ENCODE peak calls at places on chromosomes 4 and X, in ten cellular contexts. G, H, M, Q, O, J, V, I, R and S are unnamed samples. For H3K36me3 and H3K4me1, the result is how much of the 10 kb centered on the place peaks cover.

GRCh38 chrX:23035493-23035892 is 35.7 kb downstream of the DDX53 start:
- DNase-seq in Q (no peak), R (peak), O (no peak), M (peak), G (no peak), H (no peak), V (no peak), I (no peak), J (no peak), S (no peak)

GRCh38 chr4:125704726-125705125 is 390.0 kb downstream of the FAT4 start:
- DNase-seq in Q (no peak), J (peak), G (no peak), M (no peak), O (no peak), V (no peak), R (peak), I (no peak), H (no peak), S (no peak)

GRCh38 chr4:77092832-77093800 is 17.3 kb upstream of the CCNI start:
- DNase-seq in I (no peak), V (no peak), J (peak), O (no peak), R (no peak), Q (no peak), H (no peak), M (no peak), G (no peak), S (no peak)

GRCh38 chr4:1596393-1596792 is 87.7 kb downstream of the FAM53A start:
- DNase-seq in O (no peak), V (peak), H (no peak), J (no peak), I (no peak), M (no peak), G (peak), R (peak), Q (no peak), S (no peak)

GRCh38 chrX:123818243-123818642 is 41.6 kb upstream of the XIAP start:
- DNase-seq in G (no peak), J (peak), V (no peak), H (peak), M (no peak), R (no peak), I (no peak), Q (no peak), O (no peak), S (no peak)

GRCh38 chr4:57309658-57310057 is 199.5 kb upstream of the IGFBP7 start:
- DNase-seq in H (no peak), I (no peak), O (no peak), M (no peak), R (no peak), J (no peak), V (no peak), G (no peak), Q (no peak), S (no peak)

GRCh38 chr4:3340703-3341088 is 47.9 kb downstream of the RGS12 start:
- DNase-seq in M (no peak), O (no peak), I (no peak), R (no peak), Q (no peak), J (no peak), V (peak), H (no peak), G (no peak), S (no peak)

GRCh38 chr4:80071643-80072606 is 1.1 kb downstream of the ANTXR2 start:
- DNase-seq in I (no peak), Q (no peak), J (peak), R (peak), G (peak), O (peak), M (peak), H (no peak), V (peak), S (no peak)

GRCh38 chrX:66751136-66751782 is 112.4 kb upstream of the EDA2R start:
- DNase-seq in V (no peak), O (no peak), H (no peak), Q (no peak), J (peak), R (no peak), M (no peak), G (no peak), I (no peak), S (no peak)

GRCh38 chrX:106894978-106895452 is 8.1 kb downstream of the RIPPLY1 start:
- DNase-seq in G (no peak), I (no peak), M (no peak), H (no peak), R (no peak), Q (peak), J (peak), V (peak), O (no peak), S (no peak)

GRCh38 chrX:19448077-19448476 is 67.2 kb downstream of the MAP3K15 start:
- DNase-seq in R (no peak), O (no peak), I (no peak), M (no peak), Q (no peak), G (no peak), J (no peak), V (no peak), H (no peak), S (no peak)

GRCh38 chr4:29553842-29554241 is 1166.3 kb upstream of the PCDH7 start:
- DNase-seq in I (no peak), M (no peak), H (no peak), Q (peak), R (no peak), G (no peak), J (no peak), V (no peak), O (no peak), S (no peak)

GRCh38 chr4:147580396-147580795 is 36.8 kb upstream of the TMEM184C start:
- DNase-seq in H (no peak), V (no peak), R (no peak), J (peak), G (no peak), M (no peak), Q (no peak), I (no peak), O (no peak), S (no peak)

GRCh38 chrX:109886122-109886761 is 116.7 kb upstream of the TMEM164 start:
- DNase-seq in G (no peak), M (peak), O (peak), J (peak), H (peak), I (peak), Q (peak), R (peak), V (no peak), S (peak)

GRCh38 chr4:33218238-33218637 is 2498.1 kb downstream of the PCDH7 start:
- DNase-seq in I (no peak), M (no peak), H (no peak), G (no peak), Q (no peak), O (no peak), R (no peak), J (no peak), V (no peak), S (no peak)

GRCh38 chr4:1285790-1286553 is 3.7 kb upstream of the MAEA start:
- DNase-seq in Q (no peak), R (peak), O (peak), I (no peak), H (no peak), J (peak), G (peak), M (no peak), V (no peak), S (no peak)

GRCh38 chrX:3938587-3938986 is 225.1 kb upstream of the PRKX start:
- DNase-seq in R (no peak), O (no peak), J (no peak), M (no peak), V (no peak), I (no peak), G (no peak), H (no peak), Q (no peak), S (no peak)

GRCh38 chr4:159977907-159978617 is 875.2 kb downstream of the RAPGEF2 start:
- DNase-seq in O (no peak), R (no peak), G (peak), Q (no peak), M (no peak), J (no peak), I (no peak), H (no peak), V (no peak), S (no peak)

GRCh38 chrX:63503541-63503940 is 152.4 kb upstream of the SPIN4 start:
- DNase-seq in R (peak), O (no peak), V (no peak), J (peak), Q (no peak), G (no peak), H (no peak), I (no peak), M (peak), S (no peak)

GRCh38 chr4:182301736-182302135 is 58.5 kb downstream of the TENM3 start:
- DNase-seq in G (no peak), M (no peak), J (no peak), H (no peak), V (no peak), I (no peak), R (no peak), Q (no peak), O (no peak), S (no peak)

GRCh38 chrX:133580630-133581029 is 165.3 kb upstream of the GPC4 start:
- DNase-seq in G (no peak), J (peak), H (no peak), V (no peak), M (no peak), O (no peak), Q (no peak), R (no peak), I (no peak), S (no peak)

GRCh38 chrX:2325076-2325784 is 175.5 kb downstream of the DHRSX start:
- DNase-seq in M (no peak), H (no peak), O (no peak), G (peak), R (no peak), Q (no peak), I (peak), J (no peak), V (peak), S (no peak)

GRCh38 chr4:54265366-54265765 is 36.3 kb downstream of the PDGFRA start:
- DNase-seq in I (no peak), V (no peak), J (no peak), H (no peak), Q (no peak), G (no peak), M (no peak), O (no peak), R (no peak), S (no peak)

GRCh38 chrX:153486163-153486562 is 8.6 kb upstream of the BGN start:
- DNase-seq in R (no peak), J (no peak), G (no peak), V (no peak), H (no peak), M (no peak), O (peak), I (no peak), Q (no peak), S (no peak)

GRCh38 chr4:112702892-112703291 is 65.9 kb downstream of the LARP7 start:
- DNase-seq in J (peak), I (no peak), V (no peak), Q (no peak), M (no peak), H (no peak), R (no peak), G (no peak), O (no peak), S (no peak)

GRCh38 chr4:7390366-7390765 is 44.4 kb downstream of the PSAPL1 start:
- DNase-seq in G (peak), H (no peak), J (no peak), I (peak), V (no peak), O (no peak), R (no peak), M (no peak), Q (no peak), S (no peak)

GRCh38 chr4:3065551-3065950 is 8.8 kb downstream of the HTT-AS start:
- DNase-seq in V (no peak), G (no peak), I (no peak), J (no peak), Q (no peak), H (no peak), O (no peak), R (no peak), M (no peak), S (no peak)

GRCh38 chr4:133668061-133668851 is 519.2 kb downstream of the PCDH10 start:
- DNase-seq in Q (no peak), M (peak), J (no peak), H (no peak), I (no peak), V (no peak), G (no peak), O (no peak), R (peak), S (no peak)

GRCh38 chrX:136659174-136659573 is 11.2 kb downstream of the CD40LG start:
- DNase-seq in V (no peak), J (no peak), I (no peak), G (no peak), R (no peak), H (no peak), Q (no peak), O (no peak), M (no peak), S (no peak)

GRCh38 chrX:132375941-132376340 is 112.9 kb downstream of the MBNL3 start:
- DNase-seq in O (no peak), J (peak), R (peak), G (no peak), V (no peak), H (no peak), Q (no peak), I (no peak), M (no peak), S (no peak)

GRCh38 chrX:150310417-150310816 is 52.7 kb upstream of the MAMLD1 start:
- DNase-seq in I (no peak), H (no peak), R (no peak), O (no peak), J (no peak), V (no peak), Q (no peak), M (no peak), G (no peak), S (no peak)

GRCh38 chr4:14862881-14863280 is 139.4 kb upstream of the CPEB2 start:
- DNase-seq in G (peak), J (peak), I (no peak), R (peak), M (no peak), Q (no peak), O (peak), H (no peak), V (no peak), S (no peak)

GRCh38 chr4:77994194-77994721 is 62.9 kb upstream of the FRAS1 start:
- DNase-seq in J (peak), M (peak), I (peak), H (no peak), G (no peak), R (peak), O (peak), Q (peak), V (no peak), S (peak)

GRCh38 chrX:107716045-107716684 is 59.4 kb downstream of the TSC22D3 start:
- DNase-seq in G (peak), R (peak), H (no peak), J (peak), M (peak), O (peak), I (peak), Q (no peak), V (peak), S (no peak)

GRCh38 chr4:184762100-184762499 is 28.2 kb upstream of the CENPU start:
- DNase-seq in O (no peak), M (no peak), G (no peak), H (no peak), Q (no peak), R (no peak), I (no peak), J (no peak), V (no peak), S (no peak)

GRCh38 chr4:184766421-184766820 is 32.5 kb upstream of the CENPU start:
- DNase-seq in Q (no peak), I (no peak), M (no peak), O (no peak), J (no peak), R (no peak), G (no peak), V (no peak), H (no peak), S (no peak)

GRCh38 chr4:184765473-184766346 is 31.8 kb upstream of the CENPU start:
- DNase-seq in J (no peak), G (no peak), R (peak), M (no peak), O (no peak), V (no peak), I (peak), Q (no peak), H (no peak), S (no peak)

GRCh38 chr4:184763150-184763780 is 29.4 kb upstream of the CENPU start:
- DNase-seq in Q (no peak), I (no peak), O (no peak), H (no peak), R (no peak), V (no peak), J (peak), G (no peak), M (no peak), S (no peak)

DNA sequence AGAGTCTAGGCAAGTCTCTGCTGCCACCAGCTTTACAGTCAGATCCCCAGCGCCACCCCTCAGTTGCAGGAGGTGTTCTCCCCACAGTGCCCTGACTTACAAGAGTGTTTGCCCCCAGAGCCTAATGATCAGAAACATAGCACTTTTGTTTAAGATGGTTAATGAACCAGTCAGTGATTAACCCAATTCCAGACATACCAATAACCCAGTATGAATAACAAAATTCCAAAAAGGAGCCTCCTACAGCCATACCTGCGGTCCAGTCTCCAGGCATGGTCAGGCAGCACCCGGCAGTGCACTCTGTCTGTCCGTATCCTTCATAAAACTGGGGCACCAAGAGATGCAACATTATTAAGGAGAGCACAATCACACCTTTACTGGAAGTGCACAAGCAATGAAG is 30.7 kb upstream of the CENPU start:
- DNase-seq in I (no peak), J (no peak), R (no peak), M (no peak), V (no peak), H (no peak), O (no peak), G (no peak), Q (no peak), S (no peak)
- H3K36me3 ChIP-seq in I (under half), J (under half), R (under half), M (half or more), V (half or more), H (under half), O (under half), G (half or more), Q (under half), S (under half)

GRCh38 chr4:140185725-140186124 is 31.7 kb upstream of the MAML3 start:
- DNase-seq in H (no peak), G (no peak), M (no peak), J (no peak), V (no peak), O (no peak), R (no peak), I (no peak), Q (no peak), S (no peak)

GRCh38 chr4:140180577-140180976 is 26.6 kb upstream of the MAML3 start:
- DNase-seq in O (no peak), J (no peak), R (no peak), I (no peak), M (no peak), G (no peak), V (no peak), Q (no peak), H (no peak), S (no peak)

GRCh38 chr4:140186651-140187315 is 32.8 kb upstream of the MAML3 start:
- DNase-seq in M (no peak), G (peak), I (no peak), J (peak), H (peak), V (no peak), O (no peak), Q (peak), R (no peak), S (no peak)

GRCh38 chr4:140187316-140187695 is 33.3 kb upstream of the MAML3 start:
- DNase-seq in G (no peak), M (no peak), Q (no peak), H (no peak), O (no peak), R (no peak), I (no peak), V (no peak), J (peak), S (no peak)

DNA sequence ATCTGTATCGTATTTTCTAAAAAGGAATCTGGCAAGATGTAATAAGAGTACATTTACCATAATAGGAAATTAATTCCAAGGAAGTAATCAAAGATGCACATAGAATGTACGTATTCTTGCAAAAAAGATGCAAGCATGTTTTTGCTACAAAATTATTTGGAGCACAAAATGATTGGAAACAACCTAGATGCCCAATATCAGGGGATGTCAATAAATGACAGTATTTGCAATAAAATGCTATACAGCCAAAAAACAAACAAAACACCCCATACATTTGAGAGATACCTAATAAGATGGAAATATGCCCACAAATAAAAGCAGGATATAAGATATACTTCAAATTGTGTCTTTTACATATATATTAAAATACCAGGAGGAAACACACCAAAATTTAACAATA is 29.3 kb upstream of the MAML3 start:
- DNase-seq in V (no peak), G (no peak), O (no peak), Q (no peak), H (no peak), J (no peak), M (no peak), R (no peak), I (no peak), S (no peak)
- H3K4me1 ChIP-seq in V (under half), G (under half), O (under half), Q (under half), H (under half), J (under half), M (under half), R (under half), I (under half), S (under half)

GRCh38 chr4:63049726-63050125 is 1359.5 kb downstream of the TECRL start:
- DNase-seq in Q (no peak), I (no peak), M (peak), G (no peak), O (no peak), J (no peak), V (no peak), R (no peak), H (no peak), S (no peak)
- H3K36me3 ChIP-seq in Q (under half), I (under half), M (under half), G (under half), O (under half), J (under half), V (under half), R (under half), H (under half), S (under half)

GRCh38 chr4:168614316-168615057 is 117.6 kb downstream of the PALLD start:
- DNase-seq in M (no peak), Q (no peak), G (no peak), R (no peak), O (no peak), V (no peak), J (no peak), I (no peak), H (no peak), S (no peak)

GRCh38 chr4:168615294-168615693 is 118.4 kb downstream of the PALLD start:
- DNase-seq in G (no peak), H (no peak), J (peak), O (no peak), R (no peak), I (no peak), M (no peak), Q (no peak), V (no peak), S (no peak)

GRCh38 chr4:168612435-168613139 is 115.7 kb downstream of the PALLD start:
- DNase-seq in R (no peak), I (no peak), G (no peak), H (no peak), M (no peak), O (no peak), Q (no peak), J (peak), V (no peak), S (no peak)

GRCh38 chr4:168610911-168611530 is 114.2 kb downstream of the PALLD start:
- DNase-seq in Q (no peak), M (no peak), I (no peak), O (no peak), R (no peak), G (no peak), H (no peak), V (no peak), J (peak), S (no peak)

DNA sequence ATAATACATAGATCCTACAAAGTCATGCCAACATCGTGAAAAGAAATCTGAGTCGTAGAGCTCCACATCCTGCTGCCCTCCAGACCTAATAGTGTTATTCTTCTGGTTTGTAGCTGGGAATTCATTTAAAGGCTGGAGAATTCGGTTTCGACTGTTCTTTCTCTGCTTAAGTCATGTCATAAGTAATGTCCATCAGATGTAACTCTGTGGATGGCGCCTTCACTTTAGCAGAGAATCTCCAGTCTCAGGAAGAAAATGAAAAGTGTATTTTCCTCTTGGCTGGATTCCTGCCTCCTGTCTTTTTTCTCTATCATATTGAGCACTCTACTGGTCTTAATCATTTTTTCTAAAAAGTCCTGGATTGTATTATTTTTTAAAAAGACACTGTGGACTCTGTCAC is 117.0 kb downstream of the PALLD start:
- DNase-seq in V (no peak), I (no peak), G (no peak), H (no peak), J (no peak), O (no peak), Q (no peak), R (no peak), M (no peak), S (no peak)
- H3K4me1 ChIP-seq in V (under half), I (under half), G (under half), H (under half), J (half or more), O (under half), Q (half or more), R (under half), M (under half), S (under half)